ENCODE peak calls at places on chromosomes 11 and 22, in five cellular contexts. H is fibroblast of lung; I is CD8-positive, alpha-beta T cell; A is GM23338; T is left ventricle myocardium inferior. W is an unnamed sample.

GRCh38 chr11:123168236-123168635 is 26.8 kb downstream of the CLMP start:
- DNase-seq in H (no peak), I (no peak), A (no peak), T (no peak), W (no peak)

GRCh38 chr11:876550-876949 is 33.9 kb downstream of the TSPAN4 start:
- DNase-seq in H (no peak), I (no peak), A (no peak), T (peak), W (no peak)

GRCh38 chr11:77084581-77085191 is 17.9 kb downstream of the CAPN5 start:
- DNase-seq in H (no peak), I (no peak), A (no peak), T (no peak), W (no peak)

GRCh38 chr22:24357547-24357946 is 69.9 kb upstream of the ADORA2A start:
- DNase-seq in H (no peak), I (no peak), A (no peak), T (no peak), W (no peak)

GRCh38 chr11:16572946-16573345 is 165.5 kb upstream of the C11orf58 start:
- DNase-seq in H (no peak), I (no peak), A (no peak), T (no peak), W (no peak)

GRCh38 chr11:118213774-118214173 is 11.0 kb downstream of the JAML start:
- DNase-seq in H (no peak), I (no peak), A (no peak), T (no peak), W (no peak)

GRCh38 chr11:34029176-34029575 is 22.4 kb upstream of the CAPRIN1 start:
- DNase-seq in H (no peak), I (no peak), A (no peak), T (no peak), W (no peak)

GRCh38 chr22:45291061-45291930 is 6.5 kb downstream of the UPK3A start:
- DNase-seq in H (no peak), I (no peak), A (no peak), T (no peak), W (no peak)

GRCh38 chr22:50481440-50482106 is at the start of gene ADM2:
- DNase-seq in H (no peak), I (peak), A (peak), T (no peak), W (no peak)

GRCh38 chr11:85903406-85903805 is 48.2 kb downstream of the CCDC83 start:
- DNase-seq in H (no peak), I (no peak), A (no peak), T (no peak), W (no peak)

GRCh38 chr11:77672276-77672675 is 34.7 kb upstream of the CLNS1A start:
- DNase-seq in H (peak), I (no peak), A (no peak), T (no peak), W (peak)

GRCh38 chr11:43270468-43270867 is 41.3 kb upstream of the API5 start:
- DNase-seq in H (no peak), I (no peak), A (no peak), T (no peak), W (no peak)

GRCh38 chr11:58057481-58057880 is 26.7 kb downstream of the OR6Q1 start:
- DNase-seq in H (peak), I (no peak), A (no peak), T (no peak), W (peak)

GRCh38 chr22:17921871-17922821 is 102.2 kb downstream of the MICAL3 start:
- DNase-seq in H (peak), I (no peak), A (peak), T (peak), W (no peak)

GRCh38 chr22:23065069-23065451 is 5.3 kb upstream of the GNAZ start:
- DNase-seq in H (no peak), I (no peak), A (no peak), T (no peak), W (no peak)

GRCh38 chr22:46761539-46762237 is 762 bp upstream of the TBC1D22A start:
- DNase-seq in H (no peak), I (no peak), A (peak), T (no peak), W (no peak)

GRCh38 chr11:18490736-18491485 is 35.3 kb downstream of the LDHAL6A start:
- DNase-seq in H (no peak), I (no peak), A (no peak), T (no peak), W (no peak)
- H3K4me3 ChIP-seq in H (no peak), I (no peak), A (no peak), T (no peak), W (no peak)

DNA sequence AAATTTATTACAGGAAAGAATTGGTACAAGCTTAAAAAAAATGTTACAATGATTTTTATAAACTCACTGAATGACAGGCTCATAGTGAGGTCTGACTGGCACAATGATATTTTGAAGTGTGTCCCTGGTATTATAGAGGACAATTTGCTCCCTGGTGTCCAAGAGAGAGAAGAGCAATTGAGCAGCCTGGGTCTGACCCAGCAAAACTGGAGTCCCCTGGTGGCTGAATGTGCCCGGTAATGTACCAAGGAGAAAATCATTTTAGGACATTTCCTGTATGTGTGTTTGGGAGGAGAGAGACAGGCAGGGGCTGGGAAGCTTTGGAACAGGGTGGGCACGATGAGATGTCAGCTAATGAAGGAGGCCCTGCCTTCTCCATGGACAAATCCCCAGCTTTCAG is 125.3 kb downstream of the APOL5 start:
- DNase-seq in H (peak), I (no peak), A (peak), T (no peak), W (no peak)
- H3K27ac ChIP-seq in H (peak), I (no peak), A (no peak), T (peak), W (no peak)

GRCh38 chr11:66488957-66489356 is 8.7 kb downstream of the DPP3 start:
- DNase-seq in H (no peak), I (no peak), A (no peak), T (no peak), W (no peak)

GRCh38 chr11:66489636-66490035 is 9.4 kb downstream of the DPP3 start:
- DNase-seq in H (no peak), I (no peak), A (no peak), T (no peak), W (no peak)

GRCh38 chr11:66492161-66492865 is 12.1 kb downstream of the DPP3 start:
- DNase-seq in H (peak), I (no peak), A (no peak), T (no peak), W (no peak)

GRCh38 chr11:66493124-66493523 is 12.9 kb downstream of the DPP3 start:
- DNase-seq in H (no peak), I (no peak), A (no peak), T (no peak), W (no peak)

DNA sequence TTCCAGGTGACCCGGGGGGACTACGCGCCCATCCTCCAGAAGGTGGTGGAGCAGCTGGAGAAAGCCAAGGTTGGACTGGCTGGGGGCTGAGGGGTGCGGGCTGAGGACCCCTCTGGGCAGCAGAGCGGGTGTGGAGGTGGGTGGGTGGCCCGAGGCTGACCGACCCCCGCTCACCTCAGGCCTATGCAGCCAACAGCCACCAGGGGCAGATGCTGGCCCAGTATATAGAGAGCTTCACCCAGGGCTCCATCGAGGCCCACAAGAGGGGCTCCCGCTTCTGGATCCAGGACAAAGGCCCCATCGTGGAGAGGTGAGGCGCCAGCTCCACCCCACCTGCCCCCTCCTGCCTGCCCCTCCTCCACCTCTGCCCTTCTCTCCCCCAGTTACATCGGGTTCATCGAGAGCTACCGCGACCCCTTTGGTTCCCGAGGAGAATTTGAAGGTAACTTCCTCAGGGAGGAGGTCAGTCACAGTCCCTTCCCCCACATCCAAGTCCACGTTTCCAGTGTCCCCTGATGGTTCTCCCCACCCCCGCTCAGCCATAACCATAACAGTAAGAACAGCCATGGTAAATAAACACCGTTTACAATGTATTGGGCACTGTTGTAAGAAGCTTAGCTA is 11.2 kb downstream of the DPP3 start:
- DNase-seq in H (no peak), I (no peak), A (peak), T (no peak), W (no peak)
- TF ChIP-seq CTCF in H (peak), I (no peak), A (peak), T (peak), W (peak)

GRCh38 chr11:9193316-9193715 is 71.8 kb downstream of the DENND5A start:
- DNase-seq in H (no peak), I (no peak), A (no peak), T (no peak), W (no peak)
- H3K4me3 ChIP-seq in H (no peak), I (no peak), A (no peak), T (no peak), W (no peak)

GRCh38 chr22:41565403-41566054 is 4.7 kb downstream of the CSDC2 start:
- DNase-seq in H (peak), I (no peak), A (no peak), T (no peak), W (peak)

GRCh38 chr22:41564563-41564962 is 3.8 kb downstream of the CSDC2 start:
- DNase-seq in H (peak), I (no peak), A (no peak), T (no peak), W (no peak)

GRCh38 chr22:41563051-41563711 is 2.4 kb downstream of the CSDC2 start:
- DNase-seq in H (peak), I (no peak), A (peak), T (no peak), W (no peak)

GRCh38 chr22:41568811-41569210 is 8.0 kb downstream of the CSDC2 start:
- DNase-seq in H (no peak), I (no peak), A (no peak), T (no peak), W (no peak)

DNA sequence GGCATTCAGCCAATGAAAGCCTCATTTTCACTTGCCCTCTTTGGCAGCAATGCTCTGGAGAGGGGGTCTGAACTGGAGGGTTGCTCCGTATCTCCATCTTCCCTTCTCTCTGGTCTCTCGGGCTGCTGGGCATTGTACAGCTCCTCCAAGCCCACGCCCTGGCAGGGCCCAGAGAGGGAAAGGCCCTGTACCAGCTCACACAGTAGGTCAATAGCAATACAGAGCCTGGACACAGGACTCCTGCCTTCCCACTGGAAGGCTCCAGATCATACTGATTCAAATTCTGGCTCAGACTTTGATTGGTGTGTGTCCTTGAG is 6.6 kb downstream of the CSDC2 start:
- DNase-seq in H (no peak), I (no peak), A (no peak), T (no peak), W (no peak)
- H3K27ac ChIP-seq in H (no peak), I (no peak), A (no peak), T (peak), W (no peak)

GRCh38 chr11:69598147-69598546 is 42.8 kb upstream of the CCND1 start:
- DNase-seq in H (no peak), I (no peak), A (peak), T (no peak), W (no peak)
- TF ChIP-seq CTCF in H (no peak), I (no peak), A (no peak), T (peak), W (no peak)

GRCh38 chr22:33793464-33793863 is 126.8 kb downstream of the LARGE1 start:
- DNase-seq in H (no peak), I (no peak), A (no peak), T (no peak), W (no peak)
- H3K4me3 ChIP-seq in H (no peak), I (no peak), A (no peak), T (peak), W (no peak)

GRCh38 chr11:128504489-128504888 is 82.9 kb downstream of the ETS1 start:
- DNase-seq in H (peak), I (no peak), A (no peak), T (no peak), W (no peak)

GRCh38 chr11:128502736-128503135 is 84.6 kb downstream of the ETS1 start:
- DNase-seq in H (peak), I (no peak), A (no peak), T (no peak), W (peak)

GRCh38 chr11:128501576-128502549 is 85.5 kb downstream of the ETS1 start:
- DNase-seq in H (peak), I (no peak), A (no peak), T (peak), W (no peak)

GRCh38 chr11:128505449-128506058 is 81.8 kb downstream of the ETS1 start:
- DNase-seq in H (no peak), I (no peak), A (no peak), T (no peak), W (no peak)

GRCh38 chr11:128503231-128503991 is 83.9 kb downstream of the ETS1 start:
- DNase-seq in H (peak), I (no peak), A (no peak), T (no peak), W (peak)
- H3K27ac ChIP-seq in H (peak), I (peak), A (no peak), T (peak), W (peak)

GRCh38 chr11:132563050-132563449 is 969.3 kb downstream of the OPCML start:
- DNase-seq in H (no peak), I (no peak), A (no peak), T (no peak), W (no peak)

GRCh38 chr11:132561937-132562336 is 970.4 kb downstream of the OPCML start:
- DNase-seq in H (no peak), I (no peak), A (no peak), T (no peak), W (no peak)

GRCh38 chr11:132556316-132556715 is 976.0 kb downstream of the OPCML start:
- DNase-seq in H (no peak), I (no peak), A (no peak), T (no peak), W (no peak)

GRCh38 chr11:132555617-132556016 is 976.7 kb downstream of the OPCML start:
- DNase-seq in H (no peak), I (no peak), A (no peak), T (no peak), W (no peak)

DNA sequence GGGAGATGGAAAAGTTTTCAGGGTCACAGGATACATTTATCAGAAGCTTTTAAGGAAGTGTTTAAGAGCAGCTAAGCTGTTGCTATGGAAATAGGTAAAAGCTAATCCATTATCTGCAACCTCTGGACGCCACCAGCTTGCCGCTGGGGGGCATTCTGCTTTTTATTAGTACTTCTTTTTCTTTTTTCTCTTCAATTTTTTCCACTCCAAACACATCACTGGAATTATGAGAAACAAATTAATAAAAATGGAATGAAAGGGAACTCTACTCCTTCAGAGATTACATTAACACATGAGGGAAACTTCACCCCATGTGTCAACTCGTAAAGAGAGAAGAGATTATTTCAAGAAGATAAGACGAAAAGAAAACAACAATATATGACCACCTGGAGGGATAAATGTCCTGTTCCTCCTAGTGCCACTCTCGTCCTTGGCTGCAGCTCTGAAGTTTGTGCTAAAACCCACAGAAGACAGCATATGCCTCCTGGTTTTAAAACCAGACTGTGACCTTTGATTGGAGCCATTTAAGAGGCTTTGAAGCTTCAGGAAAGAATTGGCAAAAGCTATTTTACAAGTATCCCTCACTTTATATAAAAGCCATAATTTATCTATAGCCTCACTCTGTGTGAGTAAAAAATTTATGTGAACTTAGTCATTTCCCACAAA is 972.8 kb downstream of the OPCML start:
- DNase-seq in H (peak), I (no peak), A (no peak), T (no peak), W (no peak)
- TF ChIP-seq CTCF in H (no peak), I (no peak), A (no peak), T (no peak), W (peak)

DNA sequence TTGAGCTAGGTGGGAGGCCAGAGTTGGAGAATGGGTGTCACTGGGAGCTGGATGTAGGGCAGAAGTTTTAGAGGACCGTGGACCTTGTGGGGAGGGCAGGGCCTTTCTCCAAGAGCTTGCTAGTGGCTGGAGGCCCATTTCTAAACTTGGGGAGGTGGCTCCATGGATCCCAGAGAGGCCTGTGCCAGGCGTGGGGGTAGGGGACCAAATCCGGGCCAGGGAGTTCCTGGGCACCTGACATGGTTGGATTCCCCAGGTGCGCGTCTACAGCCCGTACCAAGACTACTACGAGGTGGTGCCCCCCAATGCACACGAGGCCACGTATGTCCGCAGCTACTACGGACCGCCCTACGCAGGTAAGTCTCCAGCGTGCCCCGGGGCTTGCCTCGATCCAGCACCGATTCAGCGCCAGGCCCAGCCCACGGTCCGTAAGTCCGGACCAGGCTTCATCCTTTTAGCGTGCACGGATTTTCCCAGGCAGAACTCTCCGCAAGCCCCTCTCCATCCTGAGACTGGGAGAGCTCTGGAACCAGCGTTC is 14.2 kb downstream of the PLEKHB1 start:
- DNase-seq in H (no peak), I (no peak), A (no peak), T (no peak), W (no peak)
- H3K4me3 ChIP-seq in H (peak), I (no peak), A (peak), T (peak), W (peak)